ENCODE peak calls at places on chromosomes 7 and 10, in four cellular contexts. E, O, F and U are unnamed samples.

GRCh38 chr10:88851706-88852105 is at the start of gene ANKRD22:
- DNase-seq in O (no peak), E (peak), F (no peak), U (no peak)

GRCh38 chr10:10131984-10132383 is 885.7 kb upstream of the CELF2 start:
- DNase-seq in E (peak), F (no peak), O (no peak), U (no peak)

GRCh38 chr7:74612015-74612829 is 45.3 kb upstream of the GTF2I start:
- DNase-seq in O (no peak), E (peak), F (no peak), U (peak)

GRCh38 chr10:96618648-96619047 is 31.8 kb upstream of the TM9SF3 start:
- DNase-seq in E (peak), F (no peak), O (no peak), U (peak)

GRCh38 chr7:102040569-102040968 is 223.1 kb downstream of the CUX1 start:
- DNase-seq in E (no peak), F (no peak), O (no peak), U (no peak)

GRCh38 chr7:106457678-106458077 is 172.9 kb upstream of the NAMPT start:
- DNase-seq in E (no peak), F (no peak), O (no peak), U (no peak)

GRCh38 chr7:128454808-128455555 is 696 bp upstream of the HILPDA start:
- DNase-seq in E (peak), F (no peak), O (no peak), U (peak)

GRCh38 chr7:43655584-43655983 is 72.7 kb downstream of the STK17A start:
- DNase-seq in F (no peak), E (no peak), O (no peak), U (no peak)

GRCh38 chr10:61021926-61022325 is 77.9 kb upstream of the RHOBTB1 start:
- DNase-seq in F (no peak), E (no peak), O (no peak), U (no peak)

GRCh38 chr10:117464176-117464575 is 78.4 kb upstream of the EMX2 start:
- DNase-seq in E (peak), F (no peak), O (no peak), U (no peak)

GRCh38 chr7:141674201-141674671 is 27.7 kb downstream of the DENND11 start:
- DNase-seq in E (peak), O (no peak), F (no peak), U (peak)

GRCh38 chr10:75168275-75168674 is 42.3 kb upstream of the VDAC2 start:
- DNase-seq in E (no peak), F (no peak), O (no peak), U (no peak)

GRCh38 chr10:75166623-75166972 is 44.0 kb upstream of the VDAC2 start:
- DNase-seq in E (no peak), F (no peak), O (no peak), U (no peak)

GRCh38 chr10:75170215-75170614 is 40.4 kb upstream of the VDAC2 start:
- DNase-seq in O (no peak), E (no peak), F (no peak), U (no peak)

DNA sequence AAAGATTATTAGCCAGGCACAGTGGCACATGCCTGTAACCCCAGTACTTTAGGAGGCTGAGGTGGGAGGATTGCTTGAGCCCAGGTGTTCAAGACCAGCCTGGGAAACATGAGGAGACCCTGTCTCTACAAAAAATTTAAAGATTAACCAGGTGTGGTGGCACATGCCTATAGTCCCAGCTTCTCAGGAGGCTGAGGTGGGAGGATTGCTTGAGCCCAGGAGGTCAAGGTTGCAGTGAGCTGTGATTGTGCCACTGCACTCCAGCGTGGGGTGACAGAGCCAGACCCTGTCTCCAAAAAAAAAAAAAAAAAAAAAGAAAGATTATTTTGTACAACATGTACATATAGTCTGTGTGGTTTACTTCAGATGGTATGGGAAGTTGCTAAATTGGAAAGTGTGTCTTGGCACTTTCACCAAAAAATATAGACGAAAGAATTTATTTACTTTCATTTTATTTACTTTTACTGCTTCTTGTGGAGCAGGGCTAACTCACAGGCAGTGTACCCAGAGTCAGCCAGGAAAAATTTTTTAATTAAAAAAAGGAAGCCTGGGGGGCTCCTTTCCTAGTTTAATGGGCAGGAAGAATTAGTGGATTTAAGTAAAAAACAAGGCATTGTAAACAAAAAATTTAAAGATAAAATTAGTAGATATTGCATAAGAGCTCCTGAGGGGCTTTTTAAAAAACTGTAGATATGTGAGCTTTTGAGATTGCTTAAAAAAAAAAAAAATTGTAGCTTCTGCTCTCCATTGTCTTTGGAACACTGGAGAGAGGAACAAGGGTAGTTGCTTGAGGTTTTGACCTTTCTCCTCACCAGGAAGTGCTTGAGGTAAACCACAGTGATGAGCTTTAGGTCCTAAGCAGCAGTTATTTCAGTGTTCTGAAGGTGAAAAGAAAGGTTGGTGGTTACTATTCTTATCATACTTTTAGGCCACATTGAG is 44.6 kb upstream of the VDAC2 start:
- DNase-seq in E (peak), F (no peak), O (no peak), U (peak)
- H3K4me3 ChIP-seq in E (no peak), F (no peak), O (no peak), U (no peak)

DNA sequence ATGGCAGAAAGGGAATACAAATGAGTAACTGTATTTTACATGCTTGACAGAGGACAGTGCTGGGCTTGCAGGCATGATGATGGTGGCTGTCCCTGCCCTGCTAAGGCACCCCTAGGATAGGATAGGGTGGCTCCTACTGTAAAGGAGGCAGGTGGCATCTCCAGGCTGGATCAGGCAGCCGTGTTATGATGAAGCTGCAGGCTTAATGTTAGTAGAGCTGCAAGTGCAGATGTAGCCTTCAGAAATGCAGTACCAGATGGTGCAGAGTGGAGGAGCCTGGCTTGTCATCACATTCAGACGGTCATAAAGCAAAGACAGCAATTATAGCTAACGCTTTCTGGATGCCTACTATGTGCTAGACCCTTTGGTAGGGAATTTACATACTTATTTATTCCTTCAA is 288.0 kb upstream of the PODXL start:
- DNase-seq in F (no peak), E (no peak), O (no peak), U (no peak)
- TF ChIP-seq CTCF in F (no peak), E (no peak), O (no peak), U (no peak)

GRCh38 chr10:3802526-3803002 is 17.6 kb upstream of the KLF6 start:
- DNase-seq in F (no peak), O (no peak), E (no peak), U (no peak)

GRCh38 chr10:3801558-3802192 is 16.7 kb upstream of the KLF6 start:
- DNase-seq in E (no peak), O (no peak), F (no peak), U (no peak)

GRCh38 chr10:3792710-3793219 is 7.8 kb upstream of the KLF6 start:
- DNase-seq in E (no peak), F (no peak), O (no peak), U (no peak)

GRCh38 chr10:3793553-3793952 is 8.5 kb upstream of the KLF6 start:
- DNase-seq in E (no peak), O (no peak), F (no peak), U (no peak)

GRCh38 chr10:3797750-3798149 is 12.7 kb upstream of the KLF6 start:
- DNase-seq in O (no peak), F (no peak), E (no peak), U (no peak)
- H3K4me3 ChIP-seq in O (no peak), F (no peak), E (no peak), U (no peak)

GRCh38 chr10:130179640-130180039 is 43.4 kb downstream of the GLRX3 start:
- DNase-seq in F (no peak), O (no peak), E (peak), U (peak)
- TF ChIP-seq CTCF in F (no peak), O (no peak), E (peak), U (peak)